ENCODE peak calls at places on chromosome 5, in eight cellular contexts. One of them, this sample, is unnamed.

GRCh38 chr5:113806250-113806649 is 292.8 kb downstream of the YTHDC2 start:
- DNase-seq in T-helper 1 cell: no peak
- DNase-seq in RPMI7951: peak
- DNase-seq in NCI-H1048: no peak
- DNase-seq in iris pigment epithelial cell: peak
- DNase-seq in foreskin fibroblast: peak
- DNase-seq in IMR-90: peak
- DNase-seq in EL: peak
- DNase-seq in this sample: no peak

GRCh38 chr5:141657937-141658545 is 6.8 kb upstream of the FCHSD1 start:
- DNase-seq in RPMI7951: peak
- DNase-seq in EL: peak
- DNase-seq in NCI-H1048: no peak
- DNase-seq in iris pigment epithelial cell: peak
- DNase-seq in foreskin fibroblast: peak
- DNase-seq in IMR-90: peak
- DNase-seq in T-helper 1 cell: no peak
- DNase-seq in this sample: no peak

GRCh38 chr5:172319708-172320441 is 36.3 kb upstream of the UBTD2 start:
- DNase-seq in RPMI7951: peak
- DNase-seq in NCI-H1048: no peak
- DNase-seq in EL: no peak
- DNase-seq in IMR-90: no peak
- DNase-seq in iris pigment epithelial cell: no peak
- DNase-seq in T-helper 1 cell: no peak
- DNase-seq in foreskin fibroblast: no peak
- DNase-seq in this sample: no peak

GRCh38 chr5:61334224-61335196 is 2.5 kb downstream of the ZSWIM6 start:
- DNase-seq in foreskin fibroblast: no peak
- DNase-seq in iris pigment epithelial cell: peak
- DNase-seq in T-helper 1 cell: no peak
- DNase-seq in RPMI7951: no peak
- DNase-seq in NCI-H1048: no peak
- DNase-seq in EL: peak
- DNase-seq in IMR-90: peak
- DNase-seq in this sample: no peak

GRCh38 chr5:169668732-169669131 is 31.7 kb downstream of the DOCK2 start:
- DNase-seq in EL: peak
- DNase-seq in iris pigment epithelial cell: peak
- DNase-seq in NCI-H1048: no peak
- DNase-seq in foreskin fibroblast: no peak
- DNase-seq in T-helper 1 cell: no peak
- DNase-seq in IMR-90: no peak
- DNase-seq in RPMI7951: peak
- DNase-seq in this sample: no peak

GRCh38 chr5:140713562-140714094 is 13.4 kb downstream of the ZMAT2 start:
- DNase-seq in iris pigment epithelial cell: no peak
- DNase-seq in T-helper 1 cell: no peak
- DNase-seq in NCI-H1048: no peak
- DNase-seq in foreskin fibroblast: no peak
- DNase-seq in IMR-90: no peak
- DNase-seq in EL: no peak
- DNase-seq in RPMI7951: no peak
- DNase-seq in this sample: no peak

GRCh38 chr5:132426525-132427138 is 57.1 kb downstream of the SLC22A5 start:
- DNase-seq in T-helper 1 cell: peak
- DNase-seq in EL: peak
- DNase-seq in foreskin fibroblast: peak
- DNase-seq in iris pigment epithelial cell: peak
- DNase-seq in NCI-H1048: no peak
- DNase-seq in IMR-90: peak
- DNase-seq in RPMI7951: peak
- DNase-seq in this sample: peak

GRCh38 chr5:168076561-168076991 is 214.9 kb upstream of the WWC1 start:
- DNase-seq in iris pigment epithelial cell: peak
- DNase-seq in IMR-90: peak
- DNase-seq in RPMI7951: peak
- DNase-seq in T-helper 1 cell: no peak
- DNase-seq in foreskin fibroblast: no peak
- DNase-seq in NCI-H1048: no peak
- DNase-seq in EL: peak
- DNase-seq in this sample: no peak

GRCh38 chr5:71475788-71476384 is 20.4 kb downstream of the BDP1 start:
- DNase-seq in RPMI7951: peak
- DNase-seq in foreskin fibroblast: peak
- DNase-seq in EL: peak
- DNase-seq in iris pigment epithelial cell: peak
- DNase-seq in T-helper 1 cell: no peak
- DNase-seq in IMR-90: peak
- DNase-seq in NCI-H1048: no peak
- DNase-seq in this sample: no peak

GRCh38 chr5:151101151-151101550 is 20.3 kb upstream of the TNIP1 start:
- DNase-seq in iris pigment epithelial cell: no peak
- DNase-seq in NCI-H1048: no peak
- DNase-seq in IMR-90: no peak
- DNase-seq in foreskin fibroblast: no peak
- DNase-seq in EL: no peak
- DNase-seq in RPMI7951: no peak
- DNase-seq in T-helper 1 cell: no peak
- DNase-seq in this sample: no peak

GRCh38 chr5:172696171-172696849 is 55.2 kb downstream of the NEURL1B start:
- DNase-seq in NCI-H1048: no peak
- DNase-seq in EL: no peak
- DNase-seq in foreskin fibroblast: no peak
- DNase-seq in RPMI7951: no peak
- DNase-seq in T-helper 1 cell: no peak
- DNase-seq in IMR-90: no peak
- DNase-seq in iris pigment epithelial cell: no peak
- DNase-seq in this sample: no peak

GRCh38 chr5:56314536-56314935 is 81.4 kb upstream of the ANKRD55 start:
- DNase-seq in NCI-H1048: no peak
- DNase-seq in IMR-90: no peak
- DNase-seq in T-helper 1 cell: no peak
- DNase-seq in foreskin fibroblast: no peak
- DNase-seq in EL: peak
- DNase-seq in iris pigment epithelial cell: no peak
- DNase-seq in RPMI7951: peak
- DNase-seq in this sample: no peak

This sample was measured in activated T-helper 2 cell treated with anti-CD3 and anti-CD28 coated beads, Interferon-gamma antibody, Interleukin-2, Interleukin-4, amounts not matched to agents 10 μg/mL and 5 μg/mL and 100 μg/mL, durations not matched to agents 14 hours and 24 hours and 36 hours.